ENCODE peak calls at places on chromosomes 7 and 10, in four cellular contexts. P is transverse colon, D is hepatocyte, I is A549. B is an unnamed sample.

GRCh38 chr7:78690174-78690573 is 763.3 kb downstream of the MAGI2 start:
- DNase-seq in P (no peak), D (no peak), I (no peak), B (no peak)

GRCh38 chr10:78358406-78358805 is 324.7 kb downstream of the RPS24 start:
- DNase-seq in P (no peak), D (no peak), I (no peak), B (no peak)

GRCh38 chr10:70782401-70783055 is 2.6 kb downstream of the TBATA start:
- DNase-seq in P (no peak), D (no peak), I (no peak), B (no peak)

GRCh38 chr7:18798018-18798906 is 302.7 kb downstream of the HDAC9 start:
- DNase-seq in P (no peak), D (no peak), I (no peak), B (no peak)

GRCh38 chr7:116698930-116699722 is 27.1 kb downstream of the MET start:
- DNase-seq in P (no peak), D (no peak), I (no peak), B (peak)

GRCh38 chr7:144827581-144828139 is 8.2 kb downstream of the TPK1 start:
- DNase-seq in P (no peak), D (peak), I (no peak), B (no peak)

GRCh38 chr10:122062831-122063674 is 74.1 kb downstream of the TACC2 start:
- DNase-seq in P (peak), D (peak), I (peak), B (no peak)

GRCh38 chr10:120505866-120506265 is 48.8 kb downstream of the PLPP4 start:
- DNase-seq in P (no peak), D (no peak), I (no peak), B (no peak)

GRCh38 chr10:601356-601963 is 88.0 kb downstream of the DIP2C start:
- DNase-seq in P (no peak), D (no peak), I (no peak), B (no peak)

GRCh38 chr7:90879924-90880323 is 283.8 kb downstream of the CDK14 start:
- DNase-seq in P (no peak), D (no peak), I (no peak), B (no peak)

GRCh38 chr7:123643495-123644428 is 11.9 kb upstream of the LMOD2 start:
- DNase-seq in P (no peak), D (peak), I (no peak), B (no peak)

GRCh38 chr10:81073155-81073554 is 535.5 kb downstream of the SH2D4B start:
- DNase-seq in P (no peak), D (no peak), I (no peak), B (no peak)

GRCh38 chr7:112484671-112485097 is 3.9 kb downstream of the LSMEM1 start:
- DNase-seq in P (no peak), D (peak), I (peak), B (no peak)

GRCh38 chr10:4162571-4163286 is 377.7 kb upstream of the KLF6 start:
- DNase-seq in P (no peak), D (no peak), I (no peak), B (no peak)

GRCh38 chr7:20194586-20194985 is 22.6 kb downstream of the MACC1 start:
- DNase-seq in P (no peak), D (no peak), I (no peak), B (no peak)

GRCh38 chr10:26566525-26567348 is 128.6 kb downstream of the APBB1IP start:
- DNase-seq in P (no peak), D (peak), I (no peak), B (no peak)

GRCh38 chr7:25775999-25776736 is 375.8 kb upstream of the NFE2L3 start:
- DNase-seq in P (no peak), D (no peak), I (no peak), B (no peak)

GRCh38 chr10:62063795-62064472 is 162.4 kb downstream of the ARID5B start:
- DNase-seq in P (no peak), D (no peak), I (no peak), B (no peak)
- H3K27ac ChIP-seq in P (peak), D (peak), I (no peak), B (peak)

DNA sequence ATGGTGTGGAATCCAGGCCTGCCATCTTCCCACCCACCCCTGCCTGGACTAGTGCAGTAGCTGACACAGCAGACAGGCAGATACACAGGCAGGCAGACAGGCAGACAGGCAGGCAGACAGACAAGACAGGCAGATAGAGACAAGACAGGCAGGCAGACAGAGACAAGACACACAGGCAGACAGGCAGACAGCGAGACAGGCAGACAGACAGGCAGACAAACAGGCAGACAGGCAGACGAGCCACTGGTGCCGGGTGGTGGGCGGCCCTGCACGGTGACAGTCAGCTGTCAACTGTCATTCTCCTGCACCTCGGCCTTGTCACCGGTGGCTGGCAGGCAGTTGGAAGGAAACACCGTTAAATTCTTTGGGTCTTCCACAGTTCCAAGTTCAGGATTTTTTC is 250.2 kb downstream of the DNAJB6 start:
- DNase-seq in P (no peak), D (no peak), I (no peak), B (no peak)
- H3K27ac ChIP-seq in P (no peak), D (no peak), I (no peak), B (no peak)

GRCh38 chr7:4726568-4726967 is 44.5 kb downstream of the FOXK1 start:
- DNase-seq in P (no peak), D (no peak), I (no peak), B (no peak)

GRCh38 chr7:4724648-4725013 is 42.5 kb downstream of the FOXK1 start:
- DNase-seq in P (no peak), D (no peak), I (peak), B (no peak)

GRCh38 chr7:4725014-4725951 is 43.2 kb downstream of the FOXK1 start:
- DNase-seq in P (peak), D (no peak), I (peak), B (peak)

GRCh38 chr7:4727914-4728705 is 46.0 kb downstream of the FOXK1 start:
- DNase-seq in P (no peak), D (no peak), I (no peak), B (peak)

GRCh38 chr7:4726051-4726450 is 44.0 kb downstream of the FOXK1 start:
- DNase-seq in P (no peak), D (no peak), I (no peak), B (no peak)
- H3K27ac ChIP-seq in P (peak), D (peak), I (peak), B (peak)

DNA sequence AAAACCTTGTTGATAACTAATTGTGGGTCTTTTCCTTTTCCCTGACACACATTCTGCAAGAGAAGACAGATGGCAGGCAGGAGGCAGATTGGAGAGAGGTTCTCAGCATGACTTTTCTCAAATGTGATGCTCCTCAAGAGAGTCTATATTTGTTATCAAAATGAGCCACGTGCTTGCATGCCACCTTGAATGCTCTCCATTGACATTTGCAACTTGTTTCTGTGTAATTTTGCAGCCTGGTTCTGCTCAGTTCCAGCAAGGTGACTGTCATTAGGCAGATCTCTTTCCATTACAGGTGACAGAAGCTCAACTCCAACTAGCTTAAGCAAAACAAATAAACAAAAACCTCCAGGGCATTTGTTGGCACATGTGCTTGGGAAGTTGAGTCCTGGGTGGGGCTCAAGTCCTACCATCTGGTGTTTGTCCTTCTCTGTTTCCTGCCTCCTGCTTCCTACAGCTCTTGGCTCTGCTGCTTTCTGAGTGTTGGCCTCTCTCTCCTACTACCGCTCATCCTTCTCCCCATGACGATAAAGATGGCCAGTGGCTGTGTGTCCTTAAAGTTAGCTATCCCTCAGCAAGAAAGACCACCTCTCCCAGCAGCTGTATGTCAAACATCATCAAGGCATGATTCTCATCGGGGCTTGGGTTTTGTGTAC is 56.7 kb downstream of the GRK5 start:
- DNase-seq in P (no peak), D (no peak), I (no peak), B (no peak)
- H3K27ac ChIP-seq in P (peak), D (no peak), I (no peak), B (no peak)

DNA sequence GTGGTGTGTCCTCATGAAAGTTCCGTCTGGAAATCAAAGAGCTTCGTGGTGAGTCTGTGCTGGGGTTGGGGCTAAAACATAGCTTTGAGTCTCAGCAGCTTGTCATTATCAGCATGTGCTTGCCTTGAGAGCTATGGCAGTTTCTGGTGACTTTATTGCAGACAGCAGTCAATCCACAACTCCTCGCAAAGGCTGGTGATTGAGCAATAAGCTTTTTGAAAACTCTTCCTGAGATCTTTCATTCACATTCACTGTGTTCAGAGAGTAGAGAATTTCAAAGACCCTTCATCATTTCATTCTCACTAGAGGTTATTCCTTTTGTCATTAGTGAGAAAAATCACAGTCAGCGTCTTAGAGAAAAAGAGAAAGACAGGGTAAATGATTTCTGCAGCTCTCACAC is 53.3 kb upstream of the CCDC6 start:
- DNase-seq in P (no peak), D (no peak), I (no peak), B (no peak)
- H3K27ac ChIP-seq in P (no peak), D (no peak), I (no peak), B (no peak)

GRCh38 chr10:10818082-10818481 is 199.6 kb upstream of the CELF2 start:
- DNase-seq in P (no peak), D (no peak), I (no peak), B (no peak)
- H3K27ac ChIP-seq in P (no peak), D (no peak), I (no peak), B (no peak)

DNA sequence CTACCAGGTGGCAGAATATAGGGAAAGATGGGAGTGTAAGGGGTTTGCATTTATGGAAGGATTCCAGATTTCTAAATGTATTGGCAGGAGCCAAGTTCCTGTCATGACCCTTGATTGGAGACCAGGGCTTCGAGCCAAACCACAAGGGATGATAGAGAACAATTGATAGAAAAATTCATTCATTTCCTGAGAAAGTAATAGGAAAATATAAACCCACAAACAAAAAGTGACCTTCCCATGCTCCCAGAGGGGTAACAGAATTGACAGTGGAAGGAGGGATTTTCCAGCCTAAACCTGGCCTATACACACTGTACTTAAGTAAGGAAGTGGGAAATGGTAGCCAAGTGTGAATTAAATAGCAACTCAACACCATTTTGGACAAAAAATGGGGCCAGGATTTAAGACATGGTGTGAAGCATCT is 22.4 kb upstream of the IFIT2 start:
- DNase-seq in P (no peak), D (no peak), I (no peak), B (no peak)
- H3K27ac ChIP-seq in P (no peak), D (peak), I (peak), B (peak)

DNA sequence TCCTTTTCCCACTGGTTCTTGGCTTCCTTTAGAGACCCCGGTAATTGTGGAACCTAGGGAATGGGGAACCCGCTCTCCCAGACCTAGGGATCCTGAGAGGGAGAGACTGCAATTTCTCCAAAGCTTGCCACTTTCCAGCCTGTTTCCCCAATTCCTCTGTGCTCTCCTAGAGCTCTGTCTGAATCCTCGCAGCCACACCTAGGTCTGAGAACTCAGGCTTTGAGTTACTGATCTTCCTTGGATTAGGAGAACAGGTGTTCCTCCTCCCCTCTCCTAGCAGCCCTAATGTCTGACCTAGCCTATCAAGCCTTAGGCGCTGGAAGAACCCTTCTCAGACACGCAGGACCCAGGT is 20.0 kb downstream of the WNT8B start:
- DNase-seq in P (no peak), D (no peak), I (no peak), B (no peak)
- H3K27ac ChIP-seq in P (no peak), D (no peak), I (no peak), B (no peak)

DNA sequence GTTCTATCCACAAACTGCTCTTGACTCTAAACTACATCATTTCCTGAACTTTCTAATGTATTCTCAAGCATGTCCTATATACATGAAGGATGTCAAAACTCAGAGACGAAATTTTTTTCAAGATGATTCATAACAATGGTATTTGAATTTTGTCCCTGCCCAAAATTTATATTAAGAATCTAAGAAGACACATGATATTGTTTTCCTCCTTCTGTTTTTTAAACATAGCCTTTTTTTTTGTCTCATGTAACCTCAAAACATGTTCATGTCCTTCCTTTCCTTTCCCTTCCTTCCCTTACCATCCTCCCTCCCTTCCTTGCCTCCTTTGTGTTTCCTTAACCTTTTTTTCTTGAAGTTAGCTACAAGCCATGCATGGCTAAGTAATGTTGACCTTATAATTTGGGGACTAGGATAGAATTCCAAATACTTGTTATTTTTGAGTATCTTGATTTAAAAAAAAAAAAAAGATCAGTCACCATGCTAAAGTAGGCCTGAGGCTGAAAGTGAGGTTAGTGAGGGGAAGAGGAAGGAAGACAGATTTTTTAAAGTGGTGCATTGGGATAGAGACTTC is 163.0 kb downstream of the SUGCT start:
- DNase-seq in P (no peak), D (no peak), I (no peak), B (no peak)
- H3K27ac ChIP-seq in P (no peak), D (no peak), I (no peak), B (no peak)

GRCh38 chr7:22781230-22781711 is 41.4 kb downstream of the TOMM7 start:
- DNase-seq in P (no peak), D (no peak), I (no peak), B (no peak)
- H3K27ac ChIP-seq in P (no peak), D (no peak), I (no peak), B (no peak)